ENCODE peak calls at places on chromosomes 2 and 18, in ten cellular contexts. Q, L, C, M, T, R, X, P, U and K are unnamed samples.

GRCh38 chr2:173590278-173590811 is 235.7 kb downstream of the CDCA7 start:
- DNase-seq in Q (no peak), L (no peak), C (peak), M (peak), T (peak), R (peak), X (no peak), P (no peak), U (no peak), K (no peak)

GRCh38 chr2:45626387-45627010 is 15.4 kb upstream of the SRBD1 start:
- DNase-seq in Q (no peak), L (no peak), C (no peak), M (no peak), T (no peak), R (no peak), X (no peak), P (no peak), U (no peak), K (no peak)

GRCh38 chr18:59575995-59576394 is 121.2 kb downstream of the CCBE1 start:
- DNase-seq in Q (no peak), L (no peak), C (no peak), M (no peak), T (no peak), R (no peak), X (no peak), P (no peak), U (no peak), K (no peak)

GRCh38 chr2:213098612-213099011 is 52.8 kb downstream of the IKZF2 start:
- DNase-seq in Q (no peak), L (no peak), C (no peak), M (no peak), T (no peak), R (peak), X (peak), P (no peak), U (no peak), K (no peak)

GRCh38 chr18:7608174-7608550 is 41.0 kb downstream of the PTPRM start:
- DNase-seq in Q (no peak), L (no peak), C (no peak), M (no peak), T (no peak), R (no peak), X (no peak), P (no peak), U (no peak), K (no peak)

GRCh38 chr18:48018806-48019295 is 88.4 kb upstream of the SMAD2 start:
- DNase-seq in Q (no peak), L (no peak), C (no peak), M (no peak), T (peak), R (no peak), X (no peak), P (no peak), U (no peak), K (no peak)

GRCh38 chr2:215299337-215299859 is 12.5 kb upstream of the ATIC start:
- DNase-seq in Q (no peak), L (no peak), C (no peak), M (no peak), T (no peak), R (no peak), X (peak), P (no peak), U (no peak), K (no peak)

GRCh38 chr2:43081131-43081745 is 145.2 kb downstream of the ZFP36L2 start:
- DNase-seq in Q (no peak), L (no peak), C (no peak), M (no peak), T (no peak), R (no peak), X (no peak), P (no peak), U (no peak), K (no peak)

GRCh38 chr2:72859831-72860262 is 27.4 kb upstream of the SPR start:
- DNase-seq in Q (peak), L (no peak), C (peak), M (peak), T (peak), R (no peak), X (peak), P (peak), U (peak), K (peak)

GRCh38 chr18:21330122-21330701 is 88.2 kb downstream of the GREB1L start:
- DNase-seq in Q (no peak), L (no peak), C (no peak), M (peak), T (no peak), R (no peak), X (no peak), P (no peak), U (no peak), K (peak)

GRCh38 chr2:152047826-152048476 is 50.9 kb downstream of the CACNB4 start:
- DNase-seq in Q (no peak), L (no peak), C (no peak), M (no peak), T (no peak), R (no peak), X (no peak), P (no peak), U (no peak), K (no peak)

GRCh38 chr2:45922577-45922988 is 271.1 kb downstream of the PRKCE start:
- DNase-seq in Q (no peak), L (no peak), C (peak), M (peak), T (peak), R (peak), X (no peak), P (no peak), U (no peak), K (peak)

GRCh38 chr18:77899972-77900754 is 650.5 kb downstream of the GALR1 start:
- DNase-seq in Q (peak), L (peak), C (peak), M (peak), T (peak), R (peak), X (peak), P (peak), U (peak), K (peak)

GRCh38 chr2:21710031-21710430 is 586.3 kb downstream of the TDRD15 start:
- DNase-seq in Q (no peak), L (no peak), C (peak), M (no peak), T (no peak), R (peak), X (no peak), P (no peak), U (no peak), K (no peak)

GRCh38 chr2:145652992-145653545 is 1133.2 kb upstream of the ZEB2 start:
- DNase-seq in Q (no peak), L (no peak), C (no peak), M (peak), T (no peak), R (no peak), X (no peak), P (no peak), U (no peak), K (no peak)